ENCODE peak calls at places on chromosomes 6 and 20, in five cellular contexts. M, W, H, R and N are unnamed samples. For H3K36me3, the result is how much of the 10 kb centered on the place peaks cover.

GRCh38 chr20:59460352-59460751 is 144.0 kb upstream of the PHACTR3 start:
- DNase-seq in M (no peak), W (no peak), H (no peak), R (no peak), N (no peak)

GRCh38 chr6:80454661-80455365 is 348.3 kb downstream of the BCKDHB start:
- DNase-seq in M (no peak), W (no peak), H (no peak), R (no peak), N (no peak)

GRCh38 chr20:43662943-43663655 is 3.8 kb upstream of the MYBL2 start:
- DNase-seq in M (no peak), W (no peak), H (peak), R (no peak), N (no peak)

GRCh38 chr20:24100370-24101011 is 111.9 kb upstream of the GGTLC1 start:
- DNase-seq in M (peak), W (no peak), H (peak), R (peak), N (peak)

GRCh38 chr6:15523679-15524630 is 138.9 kb downstream of the DTNBP1 start:
- DNase-seq in M (no peak), W (no peak), H (peak), R (no peak), N (peak)

GRCh38 chr6:135852775-135853174 is 1.3 kb downstream of the PDE7B start:
- DNase-seq in M (no peak), W (no peak), H (no peak), R (no peak), N (no peak)

GRCh38 chr20:35305682-35306556 is 13.7 kb upstream of the FAM83C start:
- DNase-seq in M (no peak), W (no peak), H (peak), R (no peak), N (no peak)

GRCh38 chr20:32829291-32830005 is 9.7 kb downstream of the MAPRE1 start:
- DNase-seq in M (no peak), W (no peak), H (no peak), R (no peak), N (no peak)

GRCh38 chr6:83068628-83069027 is 1.2 kb downstream of the DOP1A start:
- DNase-seq in M (no peak), W (no peak), H (no peak), R (no peak), N (no peak)

GRCh38 chr6:17178754-17179153 is 76.9 kb downstream of the STMND1 start:
- DNase-seq in M (no peak), W (no peak), H (no peak), R (no peak), N (no peak)

DNA sequence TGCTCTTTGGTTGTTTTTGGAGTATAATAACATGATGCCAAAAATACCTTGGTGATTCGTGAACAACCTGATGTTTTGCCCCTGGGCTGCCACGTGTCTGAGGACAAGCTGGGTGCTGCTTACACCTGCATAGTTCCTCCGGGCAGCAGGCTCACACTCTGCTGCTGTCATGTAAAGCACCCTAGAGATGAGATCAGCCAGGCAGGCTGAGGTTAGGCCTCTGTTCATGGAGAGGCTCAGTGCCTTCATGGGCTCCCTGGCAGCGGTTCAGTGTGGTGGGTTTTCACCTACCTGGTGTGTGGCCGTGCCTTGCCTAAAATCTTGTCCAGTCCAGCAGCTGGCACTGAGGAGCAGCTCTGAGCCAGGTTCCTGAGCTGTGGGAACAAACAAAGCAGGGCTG is 60.1 kb upstream of the TAGAP start:
- DNase-seq in M (no peak), W (no peak), H (peak), R (no peak), N (no peak)
- H3K36me3 ChIP-seq in M (under half), W (under half), H (under half), R (under half), N (under half)

GRCh38 chr6:112225691-112226090 is 28.7 kb downstream of the LAMA4 start:
- DNase-seq in M (no peak), W (no peak), H (no peak), R (no peak), N (no peak)
- H3K36me3 ChIP-seq in M (under half), W (under half), H (under half), R (under half), N (under half)

GRCh38 chr20:38034961-38035360 is 1.4 kb downstream of the RPRD1B start:
- DNase-seq in M (no peak), W (no peak), H (no peak), R (no peak), N (no peak)

GRCh38 chr20:38044685-38045084 is 11.1 kb downstream of the RPRD1B start:
- DNase-seq in M (no peak), W (no peak), H (no peak), R (no peak), N (no peak)

GRCh38 chr20:38043512-38044300 is 10.2 kb downstream of the RPRD1B start:
- DNase-seq in M (no peak), W (no peak), H (no peak), R (no peak), N (no peak)

DNA sequence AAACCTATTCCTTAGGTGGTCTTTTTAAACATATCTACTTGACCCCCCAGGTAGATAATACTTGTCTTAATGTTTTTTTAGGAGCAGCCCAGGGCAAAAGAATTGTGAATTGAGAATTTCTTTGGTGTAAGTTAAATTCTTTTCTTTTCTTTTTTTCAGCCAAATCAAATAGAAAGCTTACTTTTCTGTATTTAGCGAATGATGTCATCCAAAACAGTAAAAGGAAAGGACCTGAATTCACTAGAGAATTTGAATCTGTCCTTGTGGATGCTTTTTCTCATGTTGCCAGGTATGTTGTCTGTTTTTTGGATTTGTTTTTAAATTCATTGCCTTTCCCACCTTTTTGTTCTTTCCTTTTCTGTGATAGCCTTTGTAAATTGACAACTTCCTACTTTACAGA is 6.7 kb downstream of the RPRD1B start:
- DNase-seq in M (no peak), W (no peak), H (no peak), R (no peak), N (no peak)
- H3K36me3 ChIP-seq in M (under half), W (half or more), H (half or more), R (under half), N (under half)

DNA sequence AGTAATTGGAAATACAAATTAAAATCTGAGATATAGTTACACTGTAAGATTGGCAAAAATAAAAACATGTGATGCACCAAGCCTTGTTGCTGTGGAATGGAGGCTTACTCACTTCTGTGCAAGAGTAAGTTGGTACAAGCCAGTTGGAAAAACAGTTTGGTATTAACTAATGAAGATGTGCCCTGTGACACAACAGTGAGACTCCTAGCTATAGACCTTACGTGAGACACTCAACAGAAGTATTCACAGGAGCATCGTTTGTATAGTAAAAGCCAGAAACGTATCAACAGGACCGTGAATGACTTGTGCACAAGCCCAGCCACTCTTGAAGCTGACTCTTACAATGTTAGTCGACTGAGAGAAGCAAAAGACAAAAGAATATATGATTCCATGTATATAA is 14.6 kb downstream of the NAA20 start:
- DNase-seq in M (no peak), W (no peak), H (no peak), R (no peak), N (no peak)
- H3K36me3 ChIP-seq in M (under half), W (half or more), H (half or more), R (under half), N (under half)

DNA sequence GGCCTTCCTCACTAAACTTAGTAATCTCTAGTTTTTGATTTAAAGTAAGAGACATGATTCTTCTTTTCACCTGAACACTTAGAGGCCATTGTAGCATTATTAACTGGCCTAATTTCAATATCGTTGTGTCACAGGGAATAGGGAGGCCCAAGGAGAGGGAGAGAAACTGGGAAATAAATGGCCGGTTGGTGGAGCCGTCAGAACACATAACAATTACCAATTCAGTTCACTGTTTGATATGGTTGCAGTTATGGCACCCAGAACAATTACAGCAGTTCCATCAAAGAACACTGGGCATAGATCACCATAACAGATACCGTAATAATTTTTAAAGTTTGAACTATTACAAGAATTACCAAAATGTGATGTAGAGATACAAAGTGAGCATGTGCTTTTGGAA is 9.1 kb upstream of the GLYATL3 start:
- DNase-seq in M (no peak), W (no peak), H (no peak), R (no peak), N (no peak)
- H3K36me3 ChIP-seq in M (under half), W (half or more), H (under half), R (under half), N (under half)

GRCh38 chr6:36975231-36976004 is 10.6 kb downstream of the MTCH1 start:
- DNase-seq in M (no peak), W (no peak), H (no peak), R (no peak), N (no peak)

GRCh38 chr6:36977470-36977941 is 8.5 kb downstream of the MTCH1 start:
- DNase-seq in M (no peak), W (no peak), H (peak), R (no peak), N (peak)

GRCh38 chr6:36976931-36977330 is 9.1 kb downstream of the MTCH1 start:
- DNase-seq in M (no peak), W (no peak), H (no peak), R (no peak), N (no peak)

GRCh38 chr6:36976005-36976261 is 10.1 kb downstream of the MTCH1 start:
- DNase-seq in M (no peak), W (no peak), H (no peak), R (no peak), N (no peak)

DNA sequence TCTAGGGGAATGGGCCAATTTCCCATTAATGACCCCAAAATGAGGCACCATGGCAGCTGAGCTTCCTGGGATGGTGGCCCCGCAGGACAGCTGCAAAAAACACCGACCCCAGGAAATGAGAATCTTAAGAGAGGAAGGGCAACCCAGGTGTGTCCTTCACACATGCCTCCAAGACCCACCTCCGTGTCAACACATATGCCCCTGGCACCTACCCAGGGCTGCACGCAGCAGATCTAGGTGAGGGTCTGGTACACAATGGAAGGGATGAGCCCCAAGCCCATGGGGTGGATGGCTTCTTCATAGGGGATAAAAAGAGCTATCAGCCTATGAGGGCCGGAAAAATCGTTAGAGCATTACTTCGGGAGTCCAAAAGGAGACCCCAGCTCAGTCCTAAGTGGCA is 9.5 kb downstream of the MTCH1 start:
- DNase-seq in M (no peak), W (no peak), H (no peak), R (no peak), N (no peak)
- H3K36me3 ChIP-seq in M (half or more), W (half or more), H (half or more), R (under half), N (half or more)

GRCh38 chr6:142946924-142947701 is 2.1 kb upstream of the HIVEP2 start:
- DNase-seq in M (peak), W (peak), H (peak), R (peak), N (peak)
- H3K36me3 ChIP-seq in M (under half), W (under half), H (under half), R (under half), N (under half)

DNA sequence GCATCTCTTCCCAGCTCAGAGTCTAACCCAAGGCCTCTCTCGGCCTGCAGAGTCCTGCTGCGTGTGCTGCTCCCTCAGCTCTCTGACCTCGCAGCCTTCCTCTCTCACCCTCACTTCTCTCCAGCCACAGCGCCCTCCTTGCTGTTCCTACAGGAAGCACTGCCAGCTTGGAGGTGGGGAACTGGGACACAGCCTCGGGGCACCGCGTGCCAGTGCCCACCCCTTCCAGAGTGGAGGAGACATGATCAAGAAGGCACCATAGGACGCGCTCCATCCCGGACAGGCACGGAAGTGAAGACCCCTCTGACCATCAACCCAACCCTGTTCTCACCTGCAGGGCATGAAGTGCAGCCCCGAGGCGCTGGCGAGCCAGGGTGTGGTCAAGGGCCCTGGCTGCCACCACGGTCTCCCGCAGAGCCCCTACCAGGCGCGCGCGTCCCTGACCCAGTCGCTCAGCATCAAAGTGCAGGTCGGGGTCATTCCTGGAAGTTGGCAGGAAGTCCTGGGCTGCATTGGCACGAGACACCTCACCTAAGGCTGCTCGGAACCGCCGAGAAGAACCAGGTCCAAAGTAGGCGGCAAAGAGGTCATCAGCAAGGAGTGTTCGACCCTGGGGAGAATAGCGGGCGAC is 1.4 kb downstream of the VWA7 start:
- DNase-seq in M (no peak), W (no peak), H (no peak), R (no peak), N (peak)
- H3K36me3 ChIP-seq in M (under half), W (under half), H (under half), R (under half), N (under half)

GRCh38 chr6:31414771-31415270 is 11.4 kb downstream of the MICA start:
- DNase-seq in M (no peak), W (no peak), H (no peak), R (no peak), N (no peak)
- H3K36me3 ChIP-seq in M (under half), W (half or more), H (under half), R (under half), N (under half)

GRCh38 chr6:29598348-29598747 is 13.4 kb downstream of the OR2H2 start:
- DNase-seq in M (no peak), W (no peak), H (no peak), R (no peak), N (no peak)

GRCh38 chr6:29602564-29603361 is 17.8 kb downstream of the OR2H2 start:
- DNase-seq in M (no peak), W (no peak), H (peak), R (no peak), N (peak)

GRCh38 chr6:29603456-29603855 is 18.5 kb downstream of the OR2H2 start:
- DNase-seq in M (no peak), W (no peak), H (no peak), R (no peak), N (peak)

GRCh38 chr6:29603930-29604329 is 19.0 kb downstream of the OR2H2 start:
- DNase-seq in M (no peak), W (no peak), H (no peak), R (no peak), N (no peak)
- H3K36me3 ChIP-seq in M (under half), W (half or more), H (half or more), R (under half), N (half or more)